ENCODE peak calls at places on chromosomes 7 and 10, in ten cellular contexts. S is EH, D is tibial nerve, U is A172, C is transverse colon, B is brain microvascular endothelial cell, G is A673, T is ELF-1, E is NCI-H1436, I is GM12864. A is an unnamed sample.

GRCh38 chr7:105617280-105618015 is 36.2 kb upstream of the EFCAB10 start:
- DNase-seq in S (no peak), D (no peak), U (no peak), C (no peak), B (no peak), G (no peak), T (no peak), E (no peak), I (no peak), A (no peak)

GRCh38 chr7:147245274-147245673 is 1128.7 kb downstream of the CNTNAP2 start:
- DNase-seq in S (peak), D (peak), U (peak), C (peak), B (peak), G (peak), T (peak), E (no peak), I (no peak), A (no peak)

GRCh38 chr10:59976909-59977308 is 70.6 kb upstream of the CCDC6 start:
- DNase-seq in S (no peak), D (no peak), U (no peak), C (no peak), B (no peak), G (no peak), T (no peak), E (no peak), I (no peak), A (no peak)

GRCh38 chr7:124085168-124085567 is 52.3 kb upstream of the TMEM229A start:
- DNase-seq in S (no peak), D (no peak), U (peak), C (peak), B (peak), G (peak), T (no peak), E (no peak), I (no peak), A (no peak)

GRCh38 chr10:132139526-132139925 is 47.2 kb upstream of the DPYSL4 start:
- DNase-seq in S (no peak), D (no peak), U (no peak), C (no peak), B (no peak), G (no peak), T (no peak), E (no peak), I (no peak), A (no peak)

GRCh38 chr7:131109011-131109756 is 218.5 kb upstream of the MKLN1 start:
- DNase-seq in S (peak), D (no peak), U (no peak), C (no peak), B (no peak), G (peak), T (no peak), E (no peak), I (no peak), A (no peak)

GRCh38 chr7:68020102-68020501 is 1023.5 kb downstream of the TYW1 start:
- DNase-seq in S (no peak), D (no peak), U (no peak), C (no peak), B (no peak), G (no peak), T (no peak), E (no peak), I (no peak), A (no peak)

GRCh38 chr7:100156331-100157068 is 2.0 kb downstream of the TRAPPC14 start:
- DNase-seq in S (no peak), D (no peak), U (no peak), C (no peak), B (no peak), G (no peak), T (peak), E (no peak), I (no peak), A (no peak)

GRCh38 chr10:110181451-110181850 is 26.0 kb upstream of the MXI1 start:
- DNase-seq in S (no peak), D (no peak), U (no peak), C (no peak), B (no peak), G (no peak), T (peak), E (no peak), I (no peak), A (no peak)

GRCh38 chr7:126790763-126791162 is 462.0 kb downstream of the GRM8 start:
- DNase-seq in S (no peak), D (no peak), U (peak), C (no peak), B (no peak), G (peak), T (no peak), E (peak), I (no peak), A (no peak)

GRCh38 chr10:124736491-124737136 is 7.6 kb downstream of the FAM53B start:
- DNase-seq in S (peak), D (peak), U (peak), C (peak), B (peak), G (no peak), T (no peak), E (no peak), I (no peak), A (peak)

GRCh38 chr10:109912335-109913282 is 10.7 kb downstream of the XPNPEP1 start:
- DNase-seq in S (peak), D (no peak), U (no peak), C (no peak), B (no peak), G (no peak), T (no peak), E (peak), I (no peak), A (no peak)

GRCh38 chr7:45712872-45713668 is 138.9 kb downstream of the ADCY1 start:
- DNase-seq in S (no peak), D (no peak), U (no peak), C (no peak), B (no peak), G (no peak), T (no peak), E (no peak), I (no peak), A (peak)

GRCh38 chr10:31129261-31129660 is 97.6 kb upstream of the ZNF438 start:
- DNase-seq in S (peak), D (no peak), U (peak), C (peak), B (peak), G (peak), T (peak), E (no peak), I (no peak), A (peak)

GRCh38 chr10:20233423-20233822 is 417.2 kb downstream of the PLXDC2 start:
- DNase-seq in S (no peak), D (no peak), U (no peak), C (no peak), B (no peak), G (peak), T (no peak), E (no peak), I (no peak), A (no peak)

GRCh38 chr7:41239596-41239995 is 463.3 kb downstream of the INHBA start:
- DNase-seq in S (no peak), D (no peak), U (no peak), C (no peak), B (no peak), G (no peak), T (no peak), E (no peak), I (no peak), A (no peak)

GRCh38 chr10:62541811-62542210 is 167.6 kb downstream of the ZNF365 start:
- DNase-seq in S (no peak), D (peak), U (no peak), C (peak), B (no peak), G (no peak), T (no peak), E (no peak), I (no peak), A (peak)

GRCh38 chr7:151876112-151876898 is 610 bp downstream of the PRKAG2 start:
- DNase-seq in S (peak), D (peak), U (no peak), C (peak), B (no peak), G (peak), T (peak), E (no peak), I (no peak), A (peak)

GRCh38 chr10:387949-388660 is 252.8 kb downstream of the ZMYND11 start:
- DNase-seq in S (no peak), D (no peak), U (no peak), C (peak), B (no peak), G (no peak), T (no peak), E (no peak), I (no peak), A (no peak)

GRCh38 chr7:127702253-127702652 is 50.3 kb downstream of the SND1 start:
- DNase-seq in S (no peak), D (no peak), U (no peak), C (no peak), B (no peak), G (no peak), T (no peak), E (no peak), I (no peak), A (no peak)

GRCh38 chr7:13880789-13881188 is 108.7 kb downstream of the ETV1 start:
- DNase-seq in S (peak), D (no peak), U (peak), C (no peak), B (peak), G (no peak), T (no peak), E (no peak), I (no peak), A (no peak)

GRCh38 chr7:25026156-25026555 is 46.2 kb upstream of the OSBPL3 start:
- DNase-seq in S (no peak), D (no peak), U (no peak), C (no peak), B (no peak), G (no peak), T (peak), E (no peak), I (no peak), A (no peak)

GRCh38 chr7:81715984-81716588 is 53.8 kb downstream of the HGF start:
- DNase-seq in S (peak), D (no peak), U (peak), C (no peak), B (peak), G (peak), T (no peak), E (no peak), I (no peak), A (no peak)

A was measured in ascending aorta.